ENCODE peak calls at places on chromosomes 12 and 14, in four cellular contexts. V, F, K and W are unnamed samples.
A peak's percentile ranks its signal among the peaks of the same experiment; 100 is the strongest.

GRCh38 chr12:63916561-63917476 is 72.3 kb downstream of the SRGAP1 start:
- DNase-seq in V (peak; percentile 53), F (no peak), K (peak; percentile 64), W (no peak)

GRCh38 chr12:26987634-26988424 is 26.4 kb downstream of the TM7SF3 start:
- DNase-seq in V (no peak), F (no peak), K (peak; percentile 17), W (no peak)

GRCh38 chr12:79927772-79928474 is 7.0 kb downstream of the PPP1R12A start:
- DNase-seq in V (peak; percentile 10), F (peak; percentile 70), K (peak; percentile 23), W (no peak)

GRCh38 chr12:130879212-130879686 is 7.4 kb downstream of the RAN start:
- DNase-seq in V (no peak), F (peak; percentile 69), K (no peak), W (no peak)

GRCh38 chr12:48868446-48868845 is 2.8 kb upstream of the RND1 start:
- DNase-seq in V (peak; percentile 60), F (no peak), K (no peak), W (no peak)

GRCh38 chr12:92028039-92028709 is 117.5 kb downstream of the BTG1 start:
- DNase-seq in V (peak; percentile 87), F (no peak), K (no peak), W (no peak)

GRCh38 chr12:117111386-117112267 is 12.4 kb upstream of the TESC start:
- DNase-seq in V (no peak), F (no peak), K (no peak), W (no peak)

GRCh38 chr12:24596768-24597388 is 352.0 kb downstream of the BCAT1 start:
- DNase-seq in V (peak; percentile 69), F (no peak), K (peak; percentile 58), W (no peak)

GRCh38 chr14:53953828-53954550 is 2.6 kb downstream of the BMP4 start:
- DNase-seq in V (peak; percentile 48), F (no peak), K (peak; percentile 29), W (no peak)

GRCh38 chr14:54931598-54932340 is 29.1 kb upstream of the GCH1 start:
- DNase-seq in V (no peak), F (no peak), K (no peak), W (no peak)

GRCh38 chr14:102125546-102125945 is 14.2 kb upstream of the WDR20 start:
- DNase-seq in V (no peak), F (no peak), K (no peak), W (no peak)

GRCh38 chr14:22545842-22546721 is 42.9 kb downstream of the DAD1 start:
- DNase-seq in V (peak; percentile 72), F (no peak), K (peak; percentile 89), W (no peak)

GRCh38 chr12:105860556-105861207 is 278.1 kb downstream of the NUAK1 start:
- DNase-seq in V (no peak), F (no peak), K (no peak), W (no peak)

GRCh38 chr14:103748539-103748867 is 32.9 kb downstream of the ZFYVE21 start:
- DNase-seq in V (no peak), F (no peak), K (no peak), W (no peak)

GRCh38 chr12:1972856-1973317 is 31.4 kb downstream of the DCP1B start:
- DNase-seq in V (peak; percentile 36), F (no peak), K (peak; percentile 63), W (no peak)

GRCh38 chr14:49893309-49894213 is 679 bp downstream of the ARF6 start:
- DNase-seq in V (peak; percentile 63), F (no peak), K (no peak), W (peak; percentile 59)

GRCh38 chr12:21334100-21334499 is 617 bp downstream of the SLCO1A2 start:
- DNase-seq in V (no peak), F (no peak), K (no peak), W (no peak)

GRCh38 chr14:102806447-102806846 is 29.2 kb downstream of the TRAF3 start:
- DNase-seq in V (no peak), F (no peak), K (no peak), W (no peak)

GRCh38 chr12:4274396-4274959 is 916 bp downstream of the CCND2 start:
- DNase-seq in V (no peak), F (no peak), K (no peak), W (no peak)

GRCh38 chr12:124898200-124898950 is 16.1 kb downstream of the UBC start:
- DNase-seq in V (no peak), F (no peak), K (no peak), W (peak; percentile 74)

GRCh38 chr12:54173066-54173726 is 15.6 kb downstream of the SMUG1 start:
- DNase-seq in V (peak; percentile 18), F (no peak), K (no peak), W (no peak)

GRCh38 chr14:89792489-89793366 is 161.8 kb downstream of the EFCAB11 start:
- DNase-seq in V (peak; percentile 47), F (no peak), K (peak; percentile 81), W (no peak)

GRCh38 chr12:55931317-55931779 is 386 bp downstream of the DGKA start:
- DNase-seq in V (no peak), F (no peak), K (no peak), W (no peak)

GRCh38 chr12:85036736-85037135 is 585 bp downstream of the LRRIQ1 start:
- DNase-seq in V (no peak), F (no peak), K (no peak), W (no peak)

GRCh38 chr12:72288436-72288835 is 16.3 kb downstream of the TRHDE start:
- DNase-seq in V (no peak), F (no peak), K (no peak), W (no peak)

GRCh38 chr12:105385141-105385540 is 54.6 kb downstream of the C12orf75 start:
- DNase-seq in V (peak; percentile 48), F (no peak), K (peak; percentile 41), W (no peak)

GRCh38 chr12:51917746-51918453 is 10.6 kb downstream of the ACVRL1 start:
- DNase-seq in V (peak; percentile 18), F (no peak), K (no peak), W (no peak)

GRCh38 chr12:123897221-123897620 is 75.4 kb downstream of the CCDC92 start:
- DNase-seq in V (peak; percentile 48), F (no peak), K (peak; percentile 72), W (no peak)

GRCh38 chr14:77342726-77343397 is 22.0 kb downstream of the GSTZ1 start:
- DNase-seq in V (no peak), F (no peak), K (peak; percentile 46), W (no peak)

GRCh38 chr14:105168979-105169507 is 467 bp upstream of the JAG2 start:
- DNase-seq in V (peak; percentile 14), F (no peak), K (no peak), W (no peak)
- TF ChIP-seq CTCF in V (peak; percentile 51), F (peak; percentile 37), K (peak; percentile 41), W (peak; percentile 26)

GRCh38 chr12:50848963-50849362 is 6.2 kb downstream of the TMPRSS12 start:
- DNase-seq in V (no peak), F (no peak), K (no peak), W (no peak)
- TF ChIP-seq CTCF in V (no peak), F (no peak), K (no peak), W (no peak)

GRCh38 chr14:99643343-99643742 is 1.6 kb upstream of the HHIPL1 start:
- DNase-seq in V (no peak), F (no peak), K (no peak), W (no peak)

GRCh38 chr14:99644035-99644587 is 818 bp upstream of the HHIPL1 start:
- DNase-seq in V (no peak), F (no peak), K (no peak), W (no peak)

GRCh38 chr14:99647407-99647806 is 2.5 kb downstream of the HHIPL1 start:
- DNase-seq in V (no peak), F (no peak), K (peak; percentile 26), W (no peak)

GRCh38 chr14:99645545-99646505 is 896 bp downstream of the HHIPL1 start:
- DNase-seq in V (no peak), F (no peak), K (no peak), W (no peak)

DNA sequence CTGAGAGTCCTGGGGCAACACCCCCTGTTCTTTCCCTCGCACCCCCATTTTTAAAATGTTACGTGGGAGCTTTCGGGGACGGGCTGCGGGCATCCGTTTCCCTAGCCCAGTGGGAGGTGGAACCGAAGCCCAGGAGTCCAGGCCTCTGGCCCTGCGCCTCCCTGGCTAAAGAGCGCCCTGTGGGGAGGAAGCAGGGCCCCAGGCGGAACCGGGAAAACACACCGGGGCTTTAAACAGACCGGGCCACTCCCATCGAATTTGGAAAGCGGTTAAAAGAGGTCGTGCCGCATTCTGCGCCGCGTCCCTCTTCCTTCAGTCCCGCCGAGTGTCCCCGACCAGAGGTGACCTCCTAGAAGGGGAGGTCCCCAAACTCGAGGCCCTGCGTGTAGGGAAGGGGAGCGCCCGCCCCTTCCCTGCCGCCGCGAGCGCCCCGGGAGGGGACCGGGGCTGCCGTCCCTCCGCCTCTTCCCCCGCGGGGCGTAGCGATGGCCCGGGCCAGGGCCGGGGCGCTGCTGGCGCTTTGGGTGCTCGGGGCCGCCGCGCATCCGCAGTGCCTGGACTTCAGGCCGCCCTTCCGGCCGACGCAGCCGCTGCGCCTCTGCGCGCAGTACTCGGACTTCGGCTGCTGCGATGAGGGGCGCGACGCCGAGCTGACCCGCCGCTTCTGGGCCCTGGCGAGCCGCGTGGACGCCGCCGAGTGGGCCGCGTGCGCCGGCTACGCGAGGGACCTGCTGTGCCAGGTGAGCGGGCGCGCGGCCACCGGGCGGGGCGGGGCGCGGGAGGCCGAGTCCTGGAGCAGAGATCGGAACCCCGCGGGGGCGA is at the start of gene HHIPL1:
- DNase-seq in V (peak; percentile 64), F (no peak), K (peak; percentile 17), W (no peak)
- TF ChIP-seq CTCF in V (no peak), F (no peak), K (no peak), W (no peak)

DNA sequence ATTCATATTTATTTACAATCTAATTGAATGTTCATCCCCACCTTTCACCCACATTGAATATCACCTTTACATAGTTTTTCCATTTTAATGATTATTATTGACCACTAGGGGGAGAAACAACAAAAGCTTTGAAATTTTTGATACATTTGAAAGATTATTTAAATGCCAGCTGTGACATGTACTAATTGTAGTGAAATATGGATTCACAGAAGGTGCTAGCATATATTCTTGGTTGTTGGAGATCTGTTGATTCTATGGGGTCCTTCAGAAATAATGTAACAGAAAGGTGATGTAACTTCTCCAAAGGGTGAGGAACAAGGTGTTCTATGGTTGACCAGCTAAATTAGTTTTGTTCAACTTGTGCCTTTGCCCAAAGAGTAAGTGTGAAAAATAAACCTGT is 22.4 kb upstream of the GPR33 start:
- DNase-seq in V (peak; percentile 37), F (no peak), K (peak; percentile 10), W (no peak)
- TF ChIP-seq CTCF in V (peak; percentile 41), F (peak; percentile 42), K (peak; percentile 55), W (peak; percentile 85)

GRCh38 chr12:47164730-47165439 is 85.1 kb upstream of the AMIGO2 start:
- DNase-seq in V (peak; percentile 37), F (no peak), K (peak; percentile 83), W (no peak)
- TF ChIP-seq CTCF in V (peak; percentile 32), F (no peak), K (no peak), W (no peak)

GRCh38 chr12:110281549-110282342 is 699 bp downstream of the ATP2A2 start:
- DNase-seq in V (peak; percentile 56), F (no peak), K (peak; percentile 55), W (peak; percentile 69)
- TF ChIP-seq CTCF in V (peak; percentile 8), F (no peak), K (no peak), W (no peak)